ENCODE peak calls at places on chromosomes 12 and 14, in six cellular contexts. H is thyroid gland, E is hepatocyte, T is left ventricle myocardium inferior, B is WERI-Rb-1, Q is neural progenitor cell. I is an unnamed sample.

GRCh38 chr12:69007166-69007857 is 74.3 kb upstream of the CPM start:
- DNase-seq in H (peak; percentile 35), Q (peak; percentile 73), E (peak; percentile 68), B (no peak), T (no peak), I (no peak)

GRCh38 chr12:13223941-13224340 is 27.4 kb downstream of the EMP1 start:
- DNase-seq in E (no peak), Q (no peak), H (no peak), B (no peak), T (no peak), I (no peak)

GRCh38 chr14:37597538-37598084 is 2.2 kb downstream of the TTC6 start:
- DNase-seq in Q (peak; percentile 81), T (no peak), H (no peak), E (peak; percentile 71), B (peak; percentile 38), I (no peak)

GRCh38 chr12:41932470-41932991 is 212.1 kb downstream of the GXYLT1 start:
- DNase-seq in H (peak; percentile 44), E (peak; percentile 69), B (no peak), Q (peak; percentile 60), T (peak; percentile 82), I (no peak)

GRCh38 chr14:21071225-21072041 is 1.3 kb downstream of the ARHGEF40 start:
- DNase-seq in Q (peak; percentile 90), B (peak; percentile 88), E (peak; percentile 93), H (peak; percentile 74), T (peak; percentile 91), I (peak; percentile 84)

GRCh38 chr14:51419685-51420084 is 179.6 kb downstream of the TMX1 start:
- DNase-seq in Q (no peak), B (no peak), T (no peak), E (no peak), H (no peak), I (no peak)

GRCh38 chr12:31471061-31471460 is 119.9 kb downstream of the DENND5B start:
- DNase-seq in H (no peak), E (no peak), B (no peak), Q (no peak), T (no peak), I (no peak)

GRCh38 chr12:93507151-93507550 is 39.8 kb downstream of the MRPL42 start:
- DNase-seq in H (no peak), B (no peak), E (no peak), Q (no peak), T (no peak), I (no peak)

GRCh38 chr14:96082420-96083300 is 43.5 kb downstream of the C14orf132 start:
- DNase-seq in H (no peak), Q (no peak), B (peak; percentile 42), T (no peak), E (no peak), I (no peak)

GRCh38 chr14:60327447-60328331 is 78.7 kb downstream of the PPM1A start:
- DNase-seq in Q (peak; percentile 43), T (peak; percentile 19), B (peak; percentile 93), H (peak; percentile 8), E (peak; percentile 39), I (peak; percentile 71)

GRCh38 chr12:65106948-65107347 is 14.2 kb downstream of the WIF1 start:
- DNase-seq in B (no peak), Q (no peak), H (no peak), T (no peak), E (no peak), I (no peak)

GRCh38 chr14:90489916-90490726 is 93.3 kb downstream of the CALM1 start:
- DNase-seq in Q (no peak), T (no peak), H (peak; percentile 69), B (no peak), E (no peak), I (no peak)

GRCh38 chr12:96770239-96770780 is 136.7 kb upstream of the NEDD1 start:
- DNase-seq in H (no peak), T (no peak), E (no peak), B (no peak), Q (no peak), I (no peak)

GRCh38 chr12:50058743-50059312 is 1.4 kb downstream of the ASIC1 start:
- DNase-seq in Q (no peak), T (no peak), B (no peak), E (no peak), H (no peak), I (no peak)

GRCh38 chr12:100214518-100214917 is 13.9 kb downstream of the ACTR6 start:
- DNase-seq in H (no peak), E (no peak), Q (no peak), T (no peak), B (no peak), I (no peak)

GRCh38 chr14:37669242-37669641 is 73.8 kb downstream of the TTC6 start:
- DNase-seq in B (no peak), E (no peak), H (no peak), Q (no peak), T (no peak), I (no peak)

GRCh38 chr12:75974323-75975273 is 57.0 kb downstream of the PHLDA1 start:
- DNase-seq in T (no peak), Q (peak; percentile 64), E (no peak), B (peak; percentile 18), H (no peak), I (no peak)

GRCh38 chr14:102164241-102164641 is 24.5 kb downstream of the WDR20 start:
- DNase-seq in E (no peak), H (no peak), B (no peak), T (no peak), Q (no peak), I (no peak)

GRCh38 chr12:29807125-29807524 is 23.4 kb upstream of the TMTC1 start:
- DNase-seq in E (no peak), Q (no peak), H (no peak), T (no peak), B (no peak), I (no peak)

GRCh38 chr12:70260610-70261009 is 17.4 kb downstream of the CNOT2 start:
- DNase-seq in H (no peak), T (no peak), B (no peak), E (no peak), Q (no peak), I (no peak)

GRCh38 chr12:565589-566105 is 97.6 kb downstream of the NINJ2 start:
- DNase-seq in B (no peak), T (no peak), E (no peak), H (no peak), Q (no peak), I (no peak)

GRCh38 chr12:67649165-67650126 is 901 bp downstream of the DYRK2 start:
- DNase-seq in E (peak; percentile 53), T (peak; percentile 41), Q (peak; percentile 57), B (peak; percentile 26), H (peak; percentile 36), I (peak; percentile 83)

GRCh38 chr12:78181544-78182162 is 351.0 kb downstream of the NAV3 start:
- DNase-seq in Q (peak; percentile 44), E (peak; percentile 49), H (no peak), B (peak; percentile 42), T (no peak), I (no peak)

GRCh38 chr12:26762185-26762584 is 70.8 kb downstream of the ITPR2 start:
- DNase-seq in E (no peak), H (no peak), T (no peak), Q (no peak), B (no peak), I (no peak)

GRCh38 chr14:26255213-26255612 is 342.6 kb downstream of the NOVA1 start:
- DNase-seq in B (no peak), T (no peak), H (no peak), Q (peak; percentile 14), E (peak; percentile 27), I (no peak)

GRCh38 chr12:105319691-105320209 is 10.7 kb upstream of the C12orf75 start:
- DNase-seq in T (no peak), B (no peak), E (no peak), H (no peak), Q (no peak), I (no peak)

GRCh38 chr12:14957769-14958168 is 3.6 kb downstream of the ARHGDIB start:
- DNase-seq in H (no peak), B (no peak), E (no peak), T (no peak), Q (no peak), I (no peak)
- H3K4me3 ChIP-seq in H (no peak overlapping the region), B (no peak overlapping the region), E (no peak overlapping the region), T (peak overlapping the region; percentile 66), Q (no peak overlapping the region), I (no peak overlapping the region)

GRCh38 chr12:116524311-116524710 is 34.9 kb upstream of the MAP1LC3B2 start:
- DNase-seq in H (no peak), T (no peak), Q (no peak), E (no peak), B (no peak), I (no peak)

GRCh38 chr12:116524964-116525379 is 34.2 kb upstream of the MAP1LC3B2 start:
- DNase-seq in Q (peak; percentile 60), B (no peak), H (no peak), E (no peak), T (no peak), I (no peak)

GRCh38 chr12:116528498-116528897 is 30.7 kb upstream of the MAP1LC3B2 start:
- DNase-seq in Q (no peak), T (no peak), B (no peak), H (no peak), E (no peak), I (no peak)

GRCh38 chr12:116528067-116528466 is 31.1 kb upstream of the MAP1LC3B2 start:
- DNase-seq in E (no peak), H (no peak), Q (no peak), B (no peak), T (no peak), I (no peak)

DNA sequence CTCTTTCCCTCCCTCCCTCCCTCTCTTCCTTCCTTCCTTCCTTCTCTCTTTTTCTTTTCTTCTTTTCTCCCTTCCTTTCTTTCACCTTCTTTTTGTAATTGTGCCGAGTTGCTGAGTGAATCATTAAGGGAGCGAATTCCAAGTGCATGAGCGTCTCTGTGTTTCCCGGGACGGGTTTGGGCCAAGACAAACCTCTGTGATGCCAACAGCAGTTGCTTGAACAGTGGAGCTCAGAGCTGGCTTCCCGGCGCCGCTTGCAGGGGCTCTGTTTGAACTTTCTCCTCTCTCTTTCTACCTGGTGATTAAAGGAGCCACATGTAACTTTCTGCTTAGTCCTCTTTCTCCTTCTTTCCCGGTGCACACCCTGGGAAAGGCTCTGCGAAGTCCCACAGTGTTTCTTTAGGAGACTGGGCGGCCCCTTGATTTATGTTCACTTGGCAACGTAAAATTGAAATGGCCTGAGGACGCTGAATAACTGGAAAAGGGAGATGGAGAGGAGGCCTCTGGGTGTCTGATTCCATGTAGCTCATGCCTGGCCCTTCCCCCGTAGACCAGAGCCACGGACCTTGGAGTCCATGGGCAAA is 33.7 kb upstream of the MAP1LC3B2 start:
- DNase-seq in E (peak; percentile 57), T (peak; percentile 48), Q (no peak), H (peak; percentile 48), B (no peak), I (peak; percentile 88)
- TF ChIP-seq CTCF in E (no peak), T (no peak), Q (no peak), H (no peak), B (no peak), I (no peak)

GRCh38 chr14:29175706-29176105 is 409.1 kb downstream of the FOXG1 start:
- DNase-seq in B (no peak), T (no peak), Q (no peak), E (no peak), H (no peak), I (no peak)
- H3K9me3 ChIP-seq in B (peaks cover 1% of the 10 kb centered on the region), T (no peaks in the 10 kb centered on the region), Q (no peaks in the 10 kb centered on the region), E (no peaks in the 10 kb centered on the region), H (no peaks in the 10 kb centered on the region), I (no peaks in the 10 kb centered on the region)

DNA sequence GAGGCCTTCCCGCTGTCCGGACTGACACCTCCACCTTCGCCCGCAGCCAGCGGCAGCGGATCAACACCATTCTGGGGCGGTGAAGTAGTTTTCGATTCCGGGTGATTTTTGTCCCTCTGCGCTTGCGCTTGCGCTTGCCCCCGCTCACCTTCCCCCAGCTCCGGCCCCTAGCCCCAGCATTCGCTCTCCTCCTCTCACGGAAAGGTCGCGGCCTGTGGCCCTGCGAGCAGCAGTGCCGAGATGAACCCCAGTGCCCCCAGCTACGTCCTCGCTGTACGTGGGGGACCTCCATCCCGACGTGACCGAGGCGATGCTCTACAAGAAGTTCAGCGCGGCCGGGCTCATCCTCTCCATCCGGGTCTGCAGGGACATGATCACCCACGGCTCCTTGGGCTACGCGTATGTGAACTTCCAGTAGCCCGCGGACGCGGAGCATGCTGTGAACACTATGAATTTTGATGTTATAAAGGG is 22.7 kb upstream of the SRGAP1 start:
- DNase-seq in H (peak; percentile 11), E (no peak), B (no peak), T (peak; percentile 18), Q (no peak), I (peak; percentile 59)
- H3K4me3 ChIP-seq in H (peak overlapping the region; percentile 21), E (no peak overlapping the region), B (no peak overlapping the region), T (peak overlapping the region; percentile 64), Q (no peak overlapping the region), I (peak overlapping the region; percentile 4)

I was measured in pancreas.